ENCODE peak calls at places on chromosomes 5 and 9, in six cellular contexts. W, G, Q, S, Y and N are unnamed samples.

GRCh38 chr5:98763001-98763630 is 10.3 kb upstream of the RGMB start:
- DNase-seq in W (no peak), G (no peak), Q (no peak), S (peak; percentile 100), Y (no peak), N (no peak)

GRCh38 chr5:159290741-159291140 is 27.7 kb downstream of the UBLCP1 start:
- DNase-seq in W (no peak), G (no peak), Q (no peak), S (peak; percentile 57), Y (no peak), N (no peak)

GRCh38 chr5:32767948-32768427 is 56.9 kb downstream of the NPR3 start:
- DNase-seq in W (no peak), G (no peak), Q (no peak), S (peak; percentile 99), Y (no peak), N (no peak)

GRCh38 chr9:22976454-22976853 is 529.8 kb downstream of the DMRTA1 start:
- DNase-seq in W (no peak), G (no peak), Q (no peak), S (peak; percentile 65), Y (no peak), N (no peak)

GRCh38 chr5:150616024-150616470 is 24.4 kb upstream of the SYNPO start:
- DNase-seq in W (no peak), G (no peak), Q (peak; percentile 52), S (no peak), Y (no peak), N (no peak)

GRCh38 chr5:1167728-1168709 is 33.4 kb upstream of the SLC6A19 start:
- DNase-seq in W (peak; percentile 80), G (no peak), Q (peak; percentile 72), S (peak; percentile 54), Y (peak; percentile 73), N (peak; percentile 79)

GRCh38 chr5:148297695-148298094 is 14.5 kb upstream of the SPINK7 start:
- DNase-seq in W (no peak), G (no peak), Q (no peak), S (no peak), Y (no peak), N (no peak)

GRCh38 chr5:135193213-135194125 is 159.4 kb upstream of the PITX1 start:
- DNase-seq in W (no peak), G (no peak), Q (no peak), S (peak; percentile 67), Y (no peak), N (no peak)

GRCh38 chr5:178187014-178187413 is at the start of gene GMCL2:
- DNase-seq in W (no peak), G (no peak), Q (no peak), S (no peak), Y (no peak), N (no peak)

GRCh38 chr9:72628191-72628590 is 106.8 kb downstream of the TMC1 start:
- DNase-seq in W (no peak), G (no peak), Q (no peak), S (no peak), Y (no peak), N (no peak)

GRCh38 chr9:134699343-134699740 is 57.7 kb downstream of the COL5A1 start:
- DNase-seq in W (no peak), G (no peak), Q (no peak), S (no peak), Y (no peak), N (no peak)

GRCh38 chr5:135246923-135247795 is 151.9 kb downstream of the MACROH2A1 start:
- DNase-seq in W (no peak), G (peak; percentile 48), Q (no peak), S (peak; percentile 93), Y (no peak), N (peak; percentile 45)

GRCh38 chr5:149265559-149265958 is 6.1 kb upstream of the AFAP1L1 start:
- DNase-seq in W (no peak), G (no peak), Q (no peak), S (peak; percentile 70), Y (no peak), N (no peak)